ENCODE peak calls at places on chromosomes 3 and 15, in ten cellular contexts. One of them, this sample, is unnamed.
A peak's percentile ranks its signal among the peaks of the same experiment; 100 is the strongest.

GRCh38 chr3:195752538-195753331 is 32.0 kb downstream of the MUC20 start:
- DNase-seq in neural progenitor cell: no peak
- DNase-seq in M059J: no peak
- DNase-seq in H9: no peak
- DNase-seq in T-helper 17 cell: no peak
- DNase-seq in NCI-H446: no peak
- DNase-seq in activated naive CD4-positive, alpha-beta T cell treated with Interleukin-2 at 50 U/mL for 16 hours: no peak
- DNase-seq in Right ventricle myocardium superior: peak; percentile 26
- DNase-seq in cardiac muscle cell: peak; percentile 34
- DNase-seq in H4: no peak
- DNase-seq in this sample: no peak

GRCh38 chr3:115658337-115659181 is 35.2 kb downstream of the GAP43 start:
- DNase-seq in T-helper 17 cell: peak; percentile 50
- DNase-seq in Right ventricle myocardium superior: peak; percentile 88
- DNase-seq in NCI-H446: peak; percentile 87
- DNase-seq in cardiac muscle cell: peak; percentile 80
- DNase-seq in M059J: peak; percentile 90
- DNase-seq in activated naive CD4-positive, alpha-beta T cell treated with Interleukin-2 at 50 U/mL for 16 hours: peak; percentile 70
- DNase-seq in neural progenitor cell: peak; percentile 91
- DNase-seq in H9: peak; percentile 86
- DNase-seq in H4: peak; percentile 87
- DNase-seq in this sample: peak; percentile 67

GRCh38 chr3:39383190-39383912 is at the start of gene SLC25A38:
- DNase-seq in cardiac muscle cell: peak; percentile 90
- DNase-seq in neural progenitor cell: peak; percentile 93
- DNase-seq in H9: peak; percentile 88
- DNase-seq in Right ventricle myocardium superior: peak; percentile 82
- DNase-seq in NCI-H446: no peak
- DNase-seq in M059J: peak; percentile 81
- DNase-seq in H4: peak; percentile 78
- DNase-seq in T-helper 17 cell: peak; percentile 65
- DNase-seq in activated naive CD4-positive, alpha-beta T cell treated with Interleukin-2 at 50 U/mL for 16 hours: peak; percentile 84
- DNase-seq in this sample: peak; percentile 71

GRCh38 chr3:106957021-106957420 is 420.2 kb upstream of the CCDC54 start:
- DNase-seq in neural progenitor cell: no peak
- DNase-seq in cardiac muscle cell: no peak
- DNase-seq in H4: no peak
- DNase-seq in Right ventricle myocardium superior: no peak
- DNase-seq in NCI-H446: no peak
- DNase-seq in T-helper 17 cell: no peak
- DNase-seq in activated naive CD4-positive, alpha-beta T cell treated with Interleukin-2 at 50 U/mL for 16 hours: no peak
- DNase-seq in M059J: peak; percentile 40
- DNase-seq in H9: no peak
- DNase-seq in this sample: no peak

GRCh38 chr3:119731545-119732343 is 28.9 kb downstream of the CFAP91 start:
- DNase-seq in neural progenitor cell: peak; percentile 65
- DNase-seq in H9: no peak
- DNase-seq in activated naive CD4-positive, alpha-beta T cell treated with Interleukin-2 at 50 U/mL for 16 hours: no peak
- DNase-seq in M059J: peak; percentile 56
- DNase-seq in Right ventricle myocardium superior: no peak
- DNase-seq in H4: no peak
- DNase-seq in NCI-H446: no peak
- DNase-seq in T-helper 17 cell: no peak
- DNase-seq in cardiac muscle cell: no peak
- DNase-seq in this sample: no peak

GRCh38 chr3:107198522-107199271 is 178.5 kb upstream of the CCDC54 start:
- DNase-seq in Right ventricle myocardium superior: peak; percentile 70
- DNase-seq in cardiac muscle cell: no peak
- DNase-seq in neural progenitor cell: no peak
- DNase-seq in activated naive CD4-positive, alpha-beta T cell treated with Interleukin-2 at 50 U/mL for 16 hours: no peak
- DNase-seq in H4: no peak
- DNase-seq in T-helper 17 cell: no peak
- DNase-seq in NCI-H446: no peak
- DNase-seq in M059J: no peak
- DNase-seq in H9: no peak
- DNase-seq in this sample: peak; percentile 74

GRCh38 chr15:55744026-55744655 is 1.2 kb upstream of the PRTG start:
- DNase-seq in M059J: no peak
- DNase-seq in activated naive CD4-positive, alpha-beta T cell treated with Interleukin-2 at 50 U/mL for 16 hours: no peak
- DNase-seq in H4: no peak
- DNase-seq in neural progenitor cell: no peak
- DNase-seq in T-helper 17 cell: no peak
- DNase-seq in Right ventricle myocardium superior: no peak
- DNase-seq in H9: no peak
- DNase-seq in cardiac muscle cell: no peak
- DNase-seq in NCI-H446: no peak
- DNase-seq in this sample: no peak

GRCh38 chr3:73435055-73435454 is 189.7 kb downstream of the PDZRN3 start:
- DNase-seq in neural progenitor cell: no peak
- DNase-seq in cardiac muscle cell: no peak
- DNase-seq in activated naive CD4-positive, alpha-beta T cell treated with Interleukin-2 at 50 U/mL for 16 hours: no peak
- DNase-seq in H9: no peak
- DNase-seq in Right ventricle myocardium superior: no peak
- DNase-seq in NCI-H446: no peak
- DNase-seq in M059J: no peak
- DNase-seq in H4: no peak
- DNase-seq in T-helper 17 cell: no peak
- DNase-seq in this sample: no peak

GRCh38 chr15:26967719-26968269 is 3.2 kb upstream of the GABRG3 start:
- DNase-seq in NCI-H446: no peak
- DNase-seq in cardiac muscle cell: peak; percentile 40
- DNase-seq in M059J: no peak
- DNase-seq in H4: no peak
- DNase-seq in neural progenitor cell: peak; percentile 82
- DNase-seq in H9: peak; percentile 81
- DNase-seq in T-helper 17 cell: no peak
- DNase-seq in Right ventricle myocardium superior: no peak
- DNase-seq in activated naive CD4-positive, alpha-beta T cell treated with Interleukin-2 at 50 U/mL for 16 hours: no peak
- DNase-seq in this sample: no peak

GRCh38 chr3:16474304-16474703 is 39.2 kb downstream of the RFTN1 start:
- DNase-seq in Right ventricle myocardium superior: no peak
- DNase-seq in H4: no peak
- DNase-seq in neural progenitor cell: no peak
- DNase-seq in cardiac muscle cell: peak; percentile 35
- DNase-seq in T-helper 17 cell: no peak
- DNase-seq in M059J: peak; percentile 72
- DNase-seq in H9: no peak
- DNase-seq in NCI-H446: no peak
- DNase-seq in activated naive CD4-positive, alpha-beta T cell treated with Interleukin-2 at 50 U/mL for 16 hours: no peak
- DNase-seq in this sample: no peak

GRCh38 chr3:60743631-60744164 is 507.6 kb downstream of the FHIT start:
- DNase-seq in activated naive CD4-positive, alpha-beta T cell treated with Interleukin-2 at 50 U/mL for 16 hours: no peak
- DNase-seq in M059J: peak; percentile 69
- DNase-seq in cardiac muscle cell: no peak
- DNase-seq in H9: peak; percentile 51
- DNase-seq in H4: no peak
- DNase-seq in Right ventricle myocardium superior: no peak
- DNase-seq in neural progenitor cell: peak; percentile 91
- DNase-seq in NCI-H446: no peak
- DNase-seq in T-helper 17 cell: no peak
- DNase-seq in this sample: peak; percentile 18

GRCh38 chr3:118955914-118956556 is 78.6 kb downstream of the IGSF11 start:
- DNase-seq in cardiac muscle cell: no peak
- DNase-seq in H9: no peak
- DNase-seq in H4: no peak
- DNase-seq in neural progenitor cell: no peak
- DNase-seq in M059J: no peak
- DNase-seq in activated naive CD4-positive, alpha-beta T cell treated with Interleukin-2 at 50 U/mL for 16 hours: no peak
- DNase-seq in NCI-H446: no peak
- DNase-seq in T-helper 17 cell: no peak
- DNase-seq in Right ventricle myocardium superior: no peak
- DNase-seq in this sample: no peak

GRCh38 chr3:149401215-149401925 is 23.9 kb upstream of the TM4SF1 start:
- DNase-seq in T-helper 17 cell: no peak
- DNase-seq in neural progenitor cell: no peak
- DNase-seq in cardiac muscle cell: no peak
- DNase-seq in Right ventricle myocardium superior: no peak
- DNase-seq in activated naive CD4-positive, alpha-beta T cell treated with Interleukin-2 at 50 U/mL for 16 hours: no peak
- DNase-seq in NCI-H446: no peak
- DNase-seq in H4: peak; percentile 93
- DNase-seq in H9: no peak
- DNase-seq in M059J: peak; percentile 86
- DNase-seq in this sample: no peak

GRCh38 chr3:181710581-181711255 is 1.0 kb upstream of the SOX2 start:
- DNase-seq in activated naive CD4-positive, alpha-beta T cell treated with Interleukin-2 at 50 U/mL for 16 hours: no peak
- DNase-seq in cardiac muscle cell: no peak
- DNase-seq in H4: no peak
- DNase-seq in neural progenitor cell: peak; percentile 97
- DNase-seq in T-helper 17 cell: no peak
- DNase-seq in M059J: peak; percentile 58
- DNase-seq in H9: peak; percentile 93
- DNase-seq in Right ventricle myocardium superior: no peak
- DNase-seq in NCI-H446: no peak
- DNase-seq in this sample: no peak

GRCh38 chr3:12807066-12807465 is 10.6 kb downstream of the CAND2 start:
- DNase-seq in cardiac muscle cell: peak; percentile 28
- DNase-seq in neural progenitor cell: no peak
- DNase-seq in activated naive CD4-positive, alpha-beta T cell treated with Interleukin-2 at 50 U/mL for 16 hours: no peak
- DNase-seq in H4: no peak
- DNase-seq in Right ventricle myocardium superior: no peak
- DNase-seq in T-helper 17 cell: no peak
- DNase-seq in NCI-H446: no peak
- DNase-seq in M059J: no peak
- DNase-seq in H9: no peak
- DNase-seq in this sample: no peak

GRCh38 chr3:150623945-150624344 is 20.8 kb downstream of the SELENOT start:
- DNase-seq in H4: no peak
- DNase-seq in H9: no peak
- DNase-seq in activated naive CD4-positive, alpha-beta T cell treated with Interleukin-2 at 50 U/mL for 16 hours: no peak
- DNase-seq in M059J: no peak
- DNase-seq in NCI-H446: no peak
- DNase-seq in T-helper 17 cell: no peak
- DNase-seq in neural progenitor cell: no peak
- DNase-seq in cardiac muscle cell: no peak
- DNase-seq in Right ventricle myocardium superior: no peak
- DNase-seq in this sample: no peak

GRCh38 chr3:186180891-186181471 is 72.1 kb upstream of the ETV5 start:
- DNase-seq in Right ventricle myocardium superior: no peak
- DNase-seq in activated naive CD4-positive, alpha-beta T cell treated with Interleukin-2 at 50 U/mL for 16 hours: no peak
- DNase-seq in H9: peak; percentile 15
- DNase-seq in NCI-H446: no peak
- DNase-seq in T-helper 17 cell: no peak
- DNase-seq in neural progenitor cell: no peak
- DNase-seq in H4: no peak
- DNase-seq in cardiac muscle cell: no peak
- DNase-seq in M059J: peak; percentile 22
- DNase-seq in this sample: no peak

GRCh38 chr3:9163289-9163688 is 86.2 kb downstream of the SRGAP3 start:
- DNase-seq in neural progenitor cell: no peak
- DNase-seq in NCI-H446: no peak
- DNase-seq in H9: no peak
- DNase-seq in T-helper 17 cell: no peak
- DNase-seq in Right ventricle myocardium superior: no peak
- DNase-seq in activated naive CD4-positive, alpha-beta T cell treated with Interleukin-2 at 50 U/mL for 16 hours: no peak
- DNase-seq in H4: no peak
- DNase-seq in cardiac muscle cell: no peak
- DNase-seq in M059J: no peak
- DNase-seq in this sample: no peak

GRCh38 chr3:181695661-181696491 is 15.8 kb upstream of the SOX2 start:
- DNase-seq in M059J: no peak
- DNase-seq in NCI-H446: no peak
- DNase-seq in Right ventricle myocardium superior: peak; percentile 50
- DNase-seq in H9: no peak
- DNase-seq in H4: no peak
- DNase-seq in T-helper 17 cell: no peak
- DNase-seq in cardiac muscle cell: peak; percentile 58
- DNase-seq in activated naive CD4-positive, alpha-beta T cell treated with Interleukin-2 at 50 U/mL for 16 hours: no peak
- DNase-seq in neural progenitor cell: peak; percentile 63
- DNase-seq in this sample: peak; percentile 82

GRCh38 chr3:144073698-144074097 is 102.1 kb downstream of the DIPK2A start:
- DNase-seq in activated naive CD4-positive, alpha-beta T cell treated with Interleukin-2 at 50 U/mL for 16 hours: no peak
- DNase-seq in cardiac muscle cell: no peak
- DNase-seq in NCI-H446: no peak
- DNase-seq in Right ventricle myocardium superior: no peak
- DNase-seq in M059J: peak; percentile 5
- DNase-seq in T-helper 17 cell: no peak
- DNase-seq in H4: no peak
- DNase-seq in neural progenitor cell: no peak
- DNase-seq in H9: no peak
- DNase-seq in this sample: no peak

GRCh38 chr15:38622317-38622716 is 57.7 kb upstream of the RASGRP1 start:
- DNase-seq in H9: no peak
- DNase-seq in Right ventricle myocardium superior: no peak
- DNase-seq in NCI-H446: no peak
- DNase-seq in activated naive CD4-positive, alpha-beta T cell treated with Interleukin-2 at 50 U/mL for 16 hours: no peak
- DNase-seq in neural progenitor cell: no peak
- DNase-seq in M059J: no peak
- DNase-seq in T-helper 17 cell: no peak
- DNase-seq in cardiac muscle cell: no peak
- DNase-seq in H4: no peak
- DNase-seq in this sample: no peak

GRCh38 chr3:4528802-4529201 is 35.7 kb downstream of the ITPR1 start:
- DNase-seq in H9: no peak
- DNase-seq in T-helper 17 cell: no peak
- DNase-seq in neural progenitor cell: no peak
- DNase-seq in M059J: no peak
- DNase-seq in activated naive CD4-positive, alpha-beta T cell treated with Interleukin-2 at 50 U/mL for 16 hours: no peak
- DNase-seq in cardiac muscle cell: no peak
- DNase-seq in NCI-H446: no peak
- DNase-seq in H4: no peak
- DNase-seq in Right ventricle myocardium superior: peak; percentile 55
- DNase-seq in this sample: no peak

GRCh38 chr3:27025718-27026117 is 343.5 kb downstream of the NEK10 start:
- DNase-seq in H4: no peak
- DNase-seq in cardiac muscle cell: no peak
- DNase-seq in T-helper 17 cell: no peak
- DNase-seq in M059J: no peak
- DNase-seq in NCI-H446: no peak
- DNase-seq in H9: peak; percentile 33
- DNase-seq in neural progenitor cell: no peak
- DNase-seq in activated naive CD4-positive, alpha-beta T cell treated with Interleukin-2 at 50 U/mL for 16 hours: no peak
- DNase-seq in Right ventricle myocardium superior: peak; percentile 35
- DNase-seq in this sample: no peak

GRCh38 chr15:72784233-72784876 is 797 bp upstream of the ADPGK start:
- DNase-seq in T-helper 17 cell: no peak
- DNase-seq in activated naive CD4-positive, alpha-beta T cell treated with Interleukin-2 at 50 U/mL for 16 hours: no peak
- DNase-seq in Right ventricle myocardium superior: no peak
- DNase-seq in H4: peak; percentile 89
- DNase-seq in cardiac muscle cell: peak; percentile 82
- DNase-seq in neural progenitor cell: peak; percentile 86
- DNase-seq in M059J: peak; percentile 83
- DNase-seq in H9: no peak
- DNase-seq in NCI-H446: peak; percentile 83
- DNase-seq in this sample: peak; percentile 84

GRCh38 chr3:56484525-56485024 is 16.3 kb upstream of the ERC2 start:
- DNase-seq in NCI-H446: no peak
- DNase-seq in activated naive CD4-positive, alpha-beta T cell treated with Interleukin-2 at 50 U/mL for 16 hours: no peak
- DNase-seq in T-helper 17 cell: no peak
- DNase-seq in cardiac muscle cell: no peak
- DNase-seq in Right ventricle myocardium superior: no peak
- DNase-seq in H4: no peak
- DNase-seq in M059J: no peak
- DNase-seq in H9: no peak
- DNase-seq in neural progenitor cell: no peak
- DNase-seq in this sample: no peak